ENCODE peak calls at places on chromosomes 6 and 20, in eight cellular contexts. F, H, W, R, J, P, K and L are unnamed samples.

GRCh38 chr20:19419420-19419819 is 207.0 kb downstream of the SLC24A3 start:
- DNase-seq in J (no peak), P (no peak), H (no peak), K (no peak), R (no peak), W (no peak), F (no peak), L (no peak)

GRCh38 chr6:145206247-145206907 is 528.9 kb downstream of the EPM2A start:
- DNase-seq in K (no peak), R (no peak), F (no peak), W (peak), P (peak), J (no peak), H (no peak), L (no peak)

GRCh38 chr20:57199656-57200405 is 66.6 kb downstream of the BMP7 start:
- DNase-seq in P (no peak), W (no peak), R (no peak), K (no peak), H (no peak), J (peak), F (no peak), L (no peak)

GRCh38 chr6:35469711-35470662 is 1.8 kb downstream of the RPL10A start:
- DNase-seq in R (no peak), H (no peak), K (no peak), W (peak), F (no peak), J (peak), P (no peak), L (no peak)

GRCh38 chr6:30450908-30451818 is 38.1 kb upstream of the HLA-E start:
- DNase-seq in K (peak), J (no peak), H (peak), F (no peak), W (peak), R (no peak), P (peak), L (no peak)

GRCh38 chr6:166104107-166104506 is 63.5 kb downstream of the TBXT start:
- DNase-seq in H (no peak), K (no peak), W (peak), J (no peak), F (no peak), R (no peak), P (peak), L (no peak)

GRCh38 chr20:20065366-20065765 is 13.0 kb downstream of the CFAP61 start:
- DNase-seq in W (no peak), P (no peak), F (no peak), K (no peak), J (no peak), R (no peak), H (no peak), L (no peak)

GRCh38 chr20:4131911-4132310 is 116.6 kb upstream of the RNF24 start:
- DNase-seq in H (no peak), F (no peak), K (no peak), W (no peak), R (no peak), J (no peak), P (no peak), L (no peak)

GRCh38 chr20:4041748-4042411 is 26.5 kb upstream of the RNF24 start:
- DNase-seq in H (no peak), P (peak), R (no peak), W (peak), K (peak), F (no peak), J (peak), L (no peak)

DNA sequence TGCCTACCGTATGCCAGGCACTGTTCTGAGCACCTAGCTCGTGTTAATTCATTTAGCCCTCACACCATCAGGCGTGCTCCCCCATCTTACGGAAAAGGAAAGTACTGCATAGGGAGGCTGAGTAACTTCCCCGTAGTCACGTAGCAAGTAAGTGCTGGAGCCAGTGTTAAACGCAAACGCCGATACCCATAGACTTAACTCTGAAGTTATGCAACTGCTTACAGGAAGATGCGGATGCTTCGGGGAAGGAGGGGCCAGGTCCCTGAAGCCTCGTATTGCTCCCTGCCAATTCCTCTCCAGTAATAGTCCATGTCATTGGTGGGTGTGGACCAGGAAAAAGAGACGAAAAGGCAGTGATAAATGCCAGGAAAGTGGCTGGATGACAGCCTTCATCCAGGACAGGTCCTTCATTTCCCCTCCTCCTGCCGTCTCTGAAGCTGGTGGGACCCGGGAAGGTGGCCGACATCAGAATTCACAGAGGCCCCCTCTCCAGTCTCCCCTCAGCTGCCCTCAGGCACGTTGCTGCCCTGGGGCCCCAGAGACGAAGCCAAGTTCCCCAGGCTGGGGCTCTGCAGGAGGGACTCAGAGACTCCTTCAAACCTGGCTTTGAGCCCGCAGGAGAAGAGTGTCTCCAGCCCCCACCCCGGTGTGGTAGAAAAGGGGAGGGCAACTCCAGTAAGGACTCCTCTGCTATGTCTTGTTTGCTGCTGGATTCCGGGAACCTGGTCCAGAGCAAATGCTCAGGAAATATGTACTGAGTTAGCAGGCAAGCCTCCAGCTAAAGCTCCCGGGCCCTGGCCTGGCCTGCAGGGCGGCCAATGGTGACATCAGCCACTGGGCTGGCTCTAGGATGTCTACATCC is 37.7 kb downstream of the RAB44 start:
- DNase-seq in H (no peak), F (peak), P (peak), K (peak), W (peak), R (peak), J (peak), L (no peak)
- TF ChIP-seq CTCF in H (no peak), F (no peak), P (no peak), K (no peak), W (peak), R (no peak), J (no peak), L (no peak)

DNA sequence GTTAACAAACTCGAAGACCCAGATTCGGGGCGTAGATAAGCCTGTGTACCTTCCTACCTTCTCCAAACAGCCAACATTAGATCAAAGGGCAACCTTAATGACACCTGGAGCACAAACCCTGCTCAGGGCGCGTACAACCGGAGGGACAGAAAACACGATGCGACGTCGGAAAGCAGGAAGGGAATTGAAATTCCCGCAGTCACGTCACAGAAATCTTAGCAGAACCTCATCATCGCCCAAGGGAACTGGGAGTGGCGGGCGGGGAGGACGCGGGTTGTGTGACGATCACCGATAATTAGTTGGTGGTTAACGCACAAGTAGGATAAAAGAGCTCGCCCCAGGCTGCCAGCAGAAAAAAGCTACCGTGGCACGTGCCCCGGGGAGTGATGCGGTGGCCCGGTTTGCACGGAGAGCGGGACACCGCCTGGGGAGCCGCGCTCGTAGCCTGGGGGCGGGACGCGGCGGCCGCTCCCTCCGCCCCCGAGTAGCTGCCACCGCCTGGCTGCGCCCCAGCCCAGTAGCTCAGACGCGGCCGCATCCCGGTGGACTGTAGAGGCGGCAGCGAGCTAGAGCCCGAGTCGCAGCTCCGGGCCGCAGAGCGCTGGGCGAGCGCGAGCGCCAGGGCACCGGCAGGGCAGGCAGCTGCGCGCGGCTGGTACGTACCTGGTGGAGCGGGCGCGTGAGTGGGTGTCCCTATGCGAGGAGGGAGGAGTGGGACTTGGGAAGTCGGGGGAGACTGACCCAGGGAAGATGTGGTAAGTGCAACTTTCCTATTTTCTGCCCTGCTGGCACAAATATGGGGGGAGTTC is at the start of gene PKIB:
- DNase-seq in W (peak), F (no peak), R (peak), K (peak), J (peak), P (peak), H (peak), L (peak)
- TF ChIP-seq CTCF in W (no peak), F (peak), R (peak), K (no peak), J (peak), P (no peak), H (no peak), L (peak)

GRCh38 chr20:51160011-51160410 is 137.1 kb upstream of the KCNG1 start:
- DNase-seq in H (no peak), J (no peak), R (no peak), F (no peak), W (no peak), K (no peak), P (no peak), L (no peak)
- TF ChIP-seq CTCF in H (no peak), J (no peak), R (no peak), F (no peak), W (no peak), K (no peak), P (no peak), L (no peak)

GRCh38 chr6:163406830-163407229 is 7.7 kb upstream of the QKI start:
- DNase-seq in P (no peak), F (no peak), K (no peak), W (no peak), J (no peak), H (no peak), R (no peak), L (no peak)

GRCh38 chr6:163406320-163406719 is 8.2 kb upstream of the QKI start:
- DNase-seq in R (no peak), H (no peak), K (no peak), F (no peak), W (no peak), J (no peak), P (no peak), L (no peak)

GRCh38 chr6:163405412-163406309 is 8.9 kb upstream of the QKI start:
- DNase-seq in K (no peak), P (no peak), H (no peak), R (peak), J (no peak), F (peak), W (peak), L (no peak)

GRCh38 chr6:163402616-163403015 is 11.9 kb upstream of the QKI start:
- DNase-seq in J (no peak), P (no peak), F (no peak), K (no peak), H (no peak), W (no peak), R (no peak), L (no peak)

DNA sequence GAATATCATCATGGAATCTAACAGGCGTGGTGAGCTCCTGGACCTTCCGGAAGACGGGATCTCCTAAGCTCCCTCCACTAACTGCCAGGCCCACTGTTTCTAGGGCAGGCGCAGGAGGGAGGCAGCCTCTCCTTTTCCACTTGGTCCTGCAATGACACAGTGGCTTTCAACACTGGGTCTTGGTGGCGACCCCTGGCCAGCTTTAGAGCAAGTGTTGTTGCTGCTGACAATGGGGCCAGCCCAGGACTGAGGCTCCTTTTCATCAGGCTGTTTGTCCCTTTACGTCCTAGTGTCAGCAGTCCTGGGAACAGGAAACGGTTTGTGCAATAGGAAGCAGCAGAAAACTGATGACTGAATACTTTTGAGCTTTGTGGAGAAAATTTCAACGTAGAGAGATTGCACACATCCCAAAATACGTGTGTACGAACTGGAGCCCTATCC is 9.7 kb upstream of the QKI start:
- DNase-seq in R (peak), F (no peak), P (no peak), H (no peak), W (peak), J (no peak), K (no peak), L (no peak)
- TF ChIP-seq CTCF in R (no peak), F (no peak), P (no peak), H (no peak), W (no peak), J (no peak), K (no peak), L (no peak)